ENCODE peak calls at places on chromosome 3, in ten cellular contexts. I, J, Z, R, T, U, V, X, C and D are unnamed samples.

GRCh38 chr3:147653309-147653923 is 244.3 kb downstream of the ZIC1 start:
- DNase-seq in U (no peak), J (no peak), R (no peak), V (no peak), X (no peak), I (no peak), T (no peak), Z (no peak), C (no peak), D (no peak)

GRCh38 chr3:196968233-196969000 is at the start of gene PIGZ:
- DNase-seq in C (no peak), Z (peak), T (no peak), U (no peak), V (peak), I (no peak), X (no peak), J (no peak), R (peak), D (peak)

GRCh38 chr3:183185696-183186095 is 23.2 kb upstream of the LAMP3 start:
- DNase-seq in Z (no peak), J (no peak), X (peak), U (no peak), T (no peak), C (peak), R (no peak), I (peak), V (peak), D (no peak)

GRCh38 chr3:32500880-32501784 is 1.5 kb downstream of the CMTM6 start:
- DNase-seq in J (no peak), T (no peak), I (no peak), C (no peak), X (no peak), Z (no peak), V (no peak), U (no peak), R (no peak), D (no peak)

GRCh38 chr3:27644936-27645335 is 77.2 kb downstream of the EOMES start:
- DNase-seq in R (no peak), T (no peak), C (no peak), Z (no peak), V (peak), X (no peak), J (no peak), I (peak), U (no peak), D (no peak)

GRCh38 chr3:62184559-62184958 is 188.8 kb downstream of the FEZF2 start:
- DNase-seq in R (no peak), I (peak), T (peak), J (no peak), V (peak), C (no peak), U (no peak), X (no peak), Z (no peak), D (no peak)

GRCh38 chr3:176174060-176174459 is 1023.2 kb downstream of the TBL1XR1 start:
- DNase-seq in T (no peak), V (no peak), J (no peak), C (no peak), X (no peak), R (no peak), Z (no peak), U (no peak), I (no peak), D (no peak)

GRCh38 chr3:188567478-188568195 is 413.7 kb downstream of the LPP start:
- DNase-seq in R (no peak), Z (no peak), I (no peak), C (no peak), J (no peak), T (no peak), V (no peak), U (no peak), X (no peak), D (no peak)

GRCh38 chr3:9196009-9196408 is 53.4 kb downstream of the SRGAP3 start:
- DNase-seq in Z (no peak), U (peak), I (no peak), T (no peak), R (no peak), V (no peak), J (no peak), X (no peak), C (no peak), D (no peak)

GRCh38 chr3:37290551-37290950 is 116.2 kb upstream of the LRRFIP2 start:
- DNase-seq in R (no peak), V (peak), J (no peak), Z (no peak), C (peak), T (no peak), U (no peak), X (no peak), I (no peak), D (no peak)